ENCODE peak calls at places on chromosomes 6 and 20, in four cellular contexts. J, P, E and N are unnamed samples.

GRCh38 chr6:30156262-30156599 is 4.8 kb downstream of the TRIM10 start:
- DNase-seq in J (peak), P (no peak), E (no peak), N (no peak)

GRCh38 chr6:137043710-137044365 is 927 bp downstream of the IL20RA start:
- DNase-seq in J (no peak), P (no peak), E (peak), N (no peak)

GRCh38 chr6:100186552-100186951 is 192.5 kb upstream of the MCHR2 start:
- DNase-seq in J (no peak), P (no peak), E (no peak), N (no peak)

GRCh38 chr6:155026366-155027045 is 31.4 kb downstream of the TIAM2 start:
- DNase-seq in J (peak), P (no peak), E (no peak), N (no peak)

GRCh38 chr6:106736502-106736901 is 107.1 kb downstream of the QRSL1 start:
- DNase-seq in J (no peak), P (no peak), E (no peak), N (no peak)

GRCh38 chr20:36856196-36856595 is 19.7 kb upstream of the TLDC2 start:
- DNase-seq in J (no peak), P (no peak), E (no peak), N (no peak)

GRCh38 chr6:53793318-53793975 is 1.4 kb upstream of the LRRC1 start:
- DNase-seq in J (no peak), P (peak), E (peak), N (peak)

GRCh38 chr6:7311920-7312615 is 931 bp downstream of the SSR1 start:
- DNase-seq in J (no peak), P (no peak), E (no peak), N (no peak)

GRCh38 chr6:85892346-85892745 is 249.7 kb upstream of the SYNCRIP start:
- DNase-seq in J (no peak), P (no peak), E (no peak), N (no peak)

GRCh38 chr6:69601132-69601531 is 195.7 kb downstream of the LMBRD1 start:
- DNase-seq in J (no peak), P (no peak), E (no peak), N (no peak)

GRCh38 chr6:5968817-5969726 is 37.7 kb downstream of the NRN1 start:
- DNase-seq in J (peak), P (no peak), E (no peak), N (no peak)

GRCh38 chr6:5401845-5402738 is 140.8 kb downstream of the FARS2 start:
- DNase-seq in J (no peak), P (no peak), E (no peak), N (no peak)

GRCh38 chr6:166598441-166599138 is 12.1 kb upstream of the RAMACL start:
- DNase-seq in J (no peak), P (no peak), E (no peak), N (no peak)

GRCh38 chr20:34199183-34199582 is 42.0 kb upstream of the ASIP start:
- DNase-seq in J (no peak), P (no peak), E (no peak), N (no peak)

GRCh38 chr6:155936551-155936950 is 480.9 kb upstream of the NOX3 start:
- DNase-seq in J (no peak), P (no peak), E (no peak), N (no peak)

GRCh38 chr6:20640181-20640580 is 105.9 kb downstream of the CDKAL1 start:
- DNase-seq in J (no peak), P (no peak), E (no peak), N (no peak)

GRCh38 chr20:48793776-48794175 is 34.0 kb downstream of the PREX1 start:
- DNase-seq in J (no peak), P (no peak), E (no peak), N (no peak)

GRCh38 chr6:127102299-127102698 is 16.2 kb upstream of the RSPO3 start:
- DNase-seq in J (peak), P (no peak), E (no peak), N (no peak)

GRCh38 chr20:63639093-63639860 is 12.4 kb upstream of the GMEB2 start:
- DNase-seq in J (no peak), P (peak), E (peak), N (peak)

GRCh38 chr6:125812394-125813231 is 21.9 kb downstream of the NCOA7 start:
- DNase-seq in J (no peak), P (no peak), E (no peak), N (no peak)

GRCh38 chr6:141988954-141989705 is 143.6 kb upstream of the GJE1 start:
- DNase-seq in J (no peak), P (peak), E (peak), N (peak)

GRCh38 chr20:17495826-17496225 is 35.4 kb downstream of the BFSP1 start:
- DNase-seq in J (no peak), P (no peak), E (no peak), N (no peak)

GRCh38 chr6:14464049-14464448 is 346.5 kb downstream of the CD83 start:
- DNase-seq in J (no peak), P (peak), E (no peak), N (no peak)

GRCh38 chr20:2402271-2402980 is 21.7 kb downstream of the TGM6 start:
- DNase-seq in J (no peak), P (no peak), E (no peak), N (no peak)

GRCh38 chr20:38167851-38168760 is 3.0 kb upstream of the TGM2 start:
- DNase-seq in J (no peak), P (no peak), E (no peak), N (no peak)

GRCh38 chr6:104788400-104788799 is 71.3 kb downstream of the HACE1 start:
- DNase-seq in J (no peak), P (no peak), E (no peak), N (no peak)

GRCh38 chr6:105714846-105715245 is 312.0 kb upstream of the PREP start:
- DNase-seq in J (no peak), P (no peak), E (no peak), N (no peak)

GRCh38 chr20:62949887-62950286 is 2.6 kb upstream of the SLC17A9 start:
- DNase-seq in J (no peak), P (no peak), E (no peak), N (no peak)

GRCh38 chr6:28081486-28081751 is 1.1 kb downstream of the ZNF165 start:
- DNase-seq in J (no peak), P (peak), E (no peak), N (no peak)

GRCh38 chr6:43771858-43772570 is 2.0 kb downstream of the VEGFA start:
- DNase-seq in J (peak), P (peak), E (peak), N (peak)

GRCh38 chr20:59587570-59587969 is 16.8 kb upstream of the PHACTR3 start:
- DNase-seq in J (no peak), P (no peak), E (no peak), N (no peak)

GRCh38 chr6:11486959-11487358 is 50.6 kb upstream of the TMEM170B start:
- DNase-seq in J (no peak), P (no peak), E (no peak), N (no peak)

GRCh38 chr6:73497915-73498314 is 22.9 kb downstream of the EEF1A1 start:
- DNase-seq in J (no peak), P (no peak), E (no peak), N (no peak)

GRCh38 chr6:73207221-73207837 is 18.0 kb downstream of the KHDC1L start:
- DNase-seq in J (no peak), P (no peak), E (no peak), N (no peak)

GRCh38 chr20:62409935-62410741 is 3.1 kb upstream of the CABLES2 start:
- DNase-seq in J (no peak), P (peak), E (peak), N (peak)

GRCh38 chr6:105509506-105510331 is 106.8 kb upstream of the PREP start:
- DNase-seq in J (no peak), P (no peak), E (no peak), N (no peak)